ENCODE peak calls at places on chromosomes 2 and 18, in eight cellular contexts. One of them, this sample, is unnamed.

GRCh38 chr18:27899893-27900292 is 277.0 kb downstream of the CDH2 start:
- DNase-seq in epithelial cell of esophagus: no peak
- DNase-seq in body of pancreas: no peak
- DNase-seq in bronchial epithelial cell: no peak
- DNase-seq in psoas muscle: no peak
- DNase-seq in hepatocyte: no peak
- DNase-seq in right lobe of liver: no peak
- DNase-seq in fibroblast of pulmonary artery: no peak
- DNase-seq in this sample: no peak

GRCh38 chr2:200637886-200638285 is 52.1 kb downstream of the AOX1 start:
- DNase-seq in epithelial cell of esophagus: no peak
- DNase-seq in body of pancreas: no peak
- DNase-seq in bronchial epithelial cell: no peak
- DNase-seq in psoas muscle: no peak
- DNase-seq in hepatocyte: no peak
- DNase-seq in right lobe of liver: no peak
- DNase-seq in fibroblast of pulmonary artery: no peak
- DNase-seq in this sample: no peak

GRCh38 chr2:128640847-128641360 is 322.2 kb upstream of the HS6ST1 start:
- DNase-seq in epithelial cell of esophagus: no peak
- DNase-seq in body of pancreas: no peak
- DNase-seq in bronchial epithelial cell: no peak
- DNase-seq in psoas muscle: no peak
- DNase-seq in hepatocyte: no peak
- DNase-seq in right lobe of liver: peak
- DNase-seq in fibroblast of pulmonary artery: no peak
- DNase-seq in this sample: no peak

GRCh38 chr18:61543518-61543917 is 210.3 kb downstream of the CDH20 start:
- DNase-seq in epithelial cell of esophagus: no peak
- DNase-seq in body of pancreas: no peak
- DNase-seq in bronchial epithelial cell: no peak
- DNase-seq in psoas muscle: no peak
- DNase-seq in hepatocyte: no peak
- DNase-seq in right lobe of liver: no peak
- DNase-seq in fibroblast of pulmonary artery: no peak
- DNase-seq in this sample: no peak

GRCh38 chr2:14941151-14941631 is 308.7 kb downstream of the LRATD1 start:
- DNase-seq in epithelial cell of esophagus: no peak
- DNase-seq in body of pancreas: no peak
- DNase-seq in bronchial epithelial cell: no peak
- DNase-seq in psoas muscle: no peak
- DNase-seq in hepatocyte: peak
- DNase-seq in right lobe of liver: no peak
- DNase-seq in fibroblast of pulmonary artery: no peak
- DNase-seq in this sample: no peak

GRCh38 chr2:206271066-206271465 is 3.4 kb upstream of the ZDBF2 start:
- DNase-seq in epithelial cell of esophagus: no peak
- DNase-seq in body of pancreas: no peak
- DNase-seq in bronchial epithelial cell: no peak
- DNase-seq in psoas muscle: no peak
- DNase-seq in hepatocyte: no peak
- DNase-seq in right lobe of liver: no peak
- DNase-seq in fibroblast of pulmonary artery: no peak
- DNase-seq in this sample: no peak

GRCh38 chr2:203097735-203098134 is 83.1 kb downstream of the NBEAL1 start:
- DNase-seq in epithelial cell of esophagus: peak
- DNase-seq in body of pancreas: no peak
- DNase-seq in bronchial epithelial cell: peak
- DNase-seq in psoas muscle: no peak
- DNase-seq in hepatocyte: peak
- DNase-seq in right lobe of liver: no peak
- DNase-seq in fibroblast of pulmonary artery: peak
- DNase-seq in this sample: no peak

GRCh38 chr2:5713101-5713500 is 20.9 kb downstream of the SOX11 start:
- DNase-seq in epithelial cell of esophagus: peak
- DNase-seq in body of pancreas: no peak
- DNase-seq in bronchial epithelial cell: peak
- DNase-seq in psoas muscle: no peak
- DNase-seq in hepatocyte: no peak
- DNase-seq in right lobe of liver: no peak
- DNase-seq in fibroblast of pulmonary artery: no peak
- DNase-seq in this sample: no peak

GRCh38 chr2:119112770-119113488 is 45.6 kb downstream of the C1QL2 start:
- DNase-seq in epithelial cell of esophagus: no peak
- DNase-seq in body of pancreas: no peak
- DNase-seq in bronchial epithelial cell: no peak
- DNase-seq in psoas muscle: no peak
- DNase-seq in hepatocyte: no peak
- DNase-seq in right lobe of liver: no peak
- DNase-seq in fibroblast of pulmonary artery: no peak
- DNase-seq in this sample: no peak

GRCh38 chr18:26405190-26405781 is 143.1 kb downstream of the KCTD1 start:
- DNase-seq in epithelial cell of esophagus: peak
- DNase-seq in body of pancreas: peak
- DNase-seq in bronchial epithelial cell: peak
- DNase-seq in psoas muscle: no peak
- DNase-seq in hepatocyte: peak
- DNase-seq in right lobe of liver: no peak
- DNase-seq in fibroblast of pulmonary artery: peak
- DNase-seq in this sample: peak

GRCh38 chr2:223100061-223100511 is 48.1 kb downstream of the KCNE4 start:
- DNase-seq in epithelial cell of esophagus: no peak
- DNase-seq in body of pancreas: peak
- DNase-seq in bronchial epithelial cell: no peak
- DNase-seq in psoas muscle: peak
- DNase-seq in hepatocyte: peak
- DNase-seq in right lobe of liver: peak
- DNase-seq in fibroblast of pulmonary artery: peak
- DNase-seq in this sample: no peak

GRCh38 chr2:109128466-109129355 is at the start of gene SH3RF3:
- DNase-seq in epithelial cell of esophagus: peak
- DNase-seq in body of pancreas: peak
- DNase-seq in bronchial epithelial cell: peak
- DNase-seq in psoas muscle: peak
- DNase-seq in hepatocyte: peak
- DNase-seq in right lobe of liver: peak
- DNase-seq in fibroblast of pulmonary artery: peak
- DNase-seq in this sample: peak

GRCh38 chr2:25920326-25920725 is 42.0 kb upstream of the ASXL2 start:
- DNase-seq in epithelial cell of esophagus: peak
- DNase-seq in body of pancreas: no peak
- DNase-seq in bronchial epithelial cell: no peak
- DNase-seq in psoas muscle: no peak
- DNase-seq in hepatocyte: no peak
- DNase-seq in right lobe of liver: no peak
- DNase-seq in fibroblast of pulmonary artery: peak
- DNase-seq in this sample: no peak

GRCh38 chr2:172293952-172294351 is 133.4 kb upstream of the ITGA6 start:
- DNase-seq in epithelial cell of esophagus: peak
- DNase-seq in body of pancreas: peak
- DNase-seq in bronchial epithelial cell: peak
- DNase-seq in psoas muscle: peak
- DNase-seq in hepatocyte: peak
- DNase-seq in right lobe of liver: peak
- DNase-seq in fibroblast of pulmonary artery: peak
- DNase-seq in this sample: peak

GRCh38 chr2:172434821-172435607 is 7.6 kb downstream of the ITGA6 start:
- DNase-seq in epithelial cell of esophagus: no peak
- DNase-seq in body of pancreas: no peak
- DNase-seq in bronchial epithelial cell: no peak
- DNase-seq in psoas muscle: no peak
- DNase-seq in hepatocyte: no peak
- DNase-seq in right lobe of liver: no peak
- DNase-seq in fibroblast of pulmonary artery: no peak
- DNase-seq in this sample: no peak

DNA sequence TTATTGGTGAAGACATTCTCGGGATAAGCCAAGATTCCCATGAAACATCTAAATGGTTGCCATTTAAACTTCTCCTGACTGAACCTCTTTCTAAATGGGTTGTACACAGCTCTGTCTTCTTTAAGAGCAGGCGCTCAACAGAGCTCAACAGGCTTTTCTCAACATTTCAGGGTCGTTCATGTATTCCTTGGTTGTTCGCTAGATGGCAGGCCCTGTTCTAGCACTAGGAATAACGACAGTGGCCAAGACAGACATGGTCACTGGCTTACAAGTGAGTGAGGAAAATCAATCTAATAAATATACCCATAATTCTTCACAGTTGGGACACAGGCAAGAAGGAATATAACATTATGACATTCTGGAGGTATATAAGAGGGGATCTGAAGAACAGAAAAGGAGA is 154.5 kb downstream of the SMAD2 start:
- DNase-seq in epithelial cell of esophagus: no peak
- DNase-seq in body of pancreas: no peak
- DNase-seq in bronchial epithelial cell: peak
- DNase-seq in psoas muscle: no peak
- DNase-seq in hepatocyte: no peak
- DNase-seq in right lobe of liver: no peak
- DNase-seq in fibroblast of pulmonary artery: peak
- DNase-seq in this sample: no peak
- TF ChIP-seq CTCF in epithelial cell of esophagus: no peak
- TF ChIP-seq CTCF in body of pancreas: no peak
- TF ChIP-seq CTCF in bronchial epithelial cell: no peak
- TF ChIP-seq CTCF in psoas muscle: peak
- TF ChIP-seq CTCF in hepatocyte: peak
- TF ChIP-seq CTCF in right lobe of liver: peak
- TF ChIP-seq CTCF in fibroblast of pulmonary artery: peak
- TF ChIP-seq CTCF in this sample: no peak

GRCh38 chr2:199485732-199486335 is 28.1 kb upstream of the SATB2 start:
- DNase-seq in epithelial cell of esophagus: peak
- DNase-seq in body of pancreas: peak
- DNase-seq in bronchial epithelial cell: peak
- DNase-seq in psoas muscle: peak
- DNase-seq in hepatocyte: peak
- DNase-seq in right lobe of liver: peak
- DNase-seq in fibroblast of pulmonary artery: peak
- DNase-seq in this sample: peak
- TF ChIP-seq CTCF in epithelial cell of esophagus: peak
- TF ChIP-seq CTCF in body of pancreas: peak
- TF ChIP-seq CTCF in bronchial epithelial cell: peak
- TF ChIP-seq CTCF in psoas muscle: peak
- TF ChIP-seq CTCF in hepatocyte: peak
- TF ChIP-seq CTCF in right lobe of liver: peak
- TF ChIP-seq CTCF in fibroblast of pulmonary artery: peak
- TF ChIP-seq CTCF in this sample: peak

DNA sequence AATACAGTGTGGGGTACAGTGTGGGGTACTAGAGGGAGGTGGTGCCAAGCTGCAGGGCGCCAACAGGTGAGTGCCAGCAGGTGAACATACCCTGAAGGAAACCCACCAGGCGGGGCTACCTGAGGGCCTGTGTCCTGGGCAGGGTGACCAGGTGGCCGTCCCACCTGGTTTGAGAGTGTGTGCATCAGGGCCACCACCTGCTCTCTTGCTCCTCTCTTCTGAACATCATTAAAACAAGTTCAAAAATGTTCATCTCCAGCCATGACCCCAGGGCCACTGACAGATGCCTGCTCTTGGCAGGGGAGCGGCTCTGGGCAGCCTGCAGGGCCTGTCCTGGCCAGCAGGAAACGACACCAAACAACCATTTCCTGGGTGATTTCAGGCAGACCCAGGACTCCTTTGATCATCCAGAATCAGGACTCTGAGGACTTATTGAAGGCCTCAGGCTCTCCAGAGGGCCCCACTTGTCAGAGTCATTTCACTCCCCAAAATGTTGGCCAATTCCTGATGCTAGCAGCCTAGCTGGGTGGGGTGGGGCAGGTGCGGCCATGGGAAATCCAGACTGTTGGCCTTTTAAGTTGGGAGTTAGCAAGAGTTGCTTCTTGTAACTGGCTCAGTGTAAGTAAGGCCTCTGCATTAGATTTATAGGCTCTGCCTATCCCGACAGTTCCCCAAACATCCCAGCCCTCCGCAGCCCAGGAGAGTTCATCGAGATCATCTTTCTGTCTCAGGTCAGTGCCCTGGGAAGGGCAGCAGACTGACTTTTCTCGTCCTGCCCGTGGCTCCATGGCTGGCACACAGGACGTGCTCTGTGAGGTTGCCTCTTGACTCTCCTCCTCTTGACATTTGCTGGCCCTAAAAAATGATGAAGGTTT is 111.5 kb upstream of the ZNF236 start:
- DNase-seq in epithelial cell of esophagus: no peak
- DNase-seq in body of pancreas: no peak
- DNase-seq in bronchial epithelial cell: no peak
- DNase-seq in psoas muscle: no peak
- DNase-seq in hepatocyte: no peak
- DNase-seq in right lobe of liver: no peak
- DNase-seq in fibroblast of pulmonary artery: no peak
- DNase-seq in this sample: no peak
- TF ChIP-seq CTCF in epithelial cell of esophagus: no peak
- TF ChIP-seq CTCF in body of pancreas: no peak
- TF ChIP-seq CTCF in bronchial epithelial cell: no peak
- TF ChIP-seq CTCF in psoas muscle: no peak
- TF ChIP-seq CTCF in hepatocyte: no peak
- TF ChIP-seq CTCF in right lobe of liver: no peak
- TF ChIP-seq CTCF in fibroblast of pulmonary artery: no peak
- TF ChIP-seq CTCF in this sample: no peak

GRCh38 chr18:54675076-54675475 is 84.0 kb downstream of the DYNAP start:
- DNase-seq in epithelial cell of esophagus: no peak
- DNase-seq in body of pancreas: no peak
- DNase-seq in bronchial epithelial cell: no peak
- DNase-seq in psoas muscle: no peak
- DNase-seq in hepatocyte: no peak
- DNase-seq in right lobe of liver: no peak
- DNase-seq in fibroblast of pulmonary artery: no peak
- DNase-seq in this sample: no peak

GRCh38 chr18:54672846-54673475 is 81.9 kb downstream of the DYNAP start:
- DNase-seq in epithelial cell of esophagus: peak
- DNase-seq in body of pancreas: no peak
- DNase-seq in bronchial epithelial cell: peak
- DNase-seq in psoas muscle: no peak
- DNase-seq in hepatocyte: peak
- DNase-seq in right lobe of liver: no peak
- DNase-seq in fibroblast of pulmonary artery: no peak
- DNase-seq in this sample: peak

GRCh38 chr18:54672109-54672508 is 81.1 kb downstream of the DYNAP start:
- DNase-seq in epithelial cell of esophagus: no peak
- DNase-seq in body of pancreas: no peak
- DNase-seq in bronchial epithelial cell: no peak
- DNase-seq in psoas muscle: no peak
- DNase-seq in hepatocyte: no peak
- DNase-seq in right lobe of liver: no peak
- DNase-seq in fibroblast of pulmonary artery: no peak
- DNase-seq in this sample: no peak

DNA sequence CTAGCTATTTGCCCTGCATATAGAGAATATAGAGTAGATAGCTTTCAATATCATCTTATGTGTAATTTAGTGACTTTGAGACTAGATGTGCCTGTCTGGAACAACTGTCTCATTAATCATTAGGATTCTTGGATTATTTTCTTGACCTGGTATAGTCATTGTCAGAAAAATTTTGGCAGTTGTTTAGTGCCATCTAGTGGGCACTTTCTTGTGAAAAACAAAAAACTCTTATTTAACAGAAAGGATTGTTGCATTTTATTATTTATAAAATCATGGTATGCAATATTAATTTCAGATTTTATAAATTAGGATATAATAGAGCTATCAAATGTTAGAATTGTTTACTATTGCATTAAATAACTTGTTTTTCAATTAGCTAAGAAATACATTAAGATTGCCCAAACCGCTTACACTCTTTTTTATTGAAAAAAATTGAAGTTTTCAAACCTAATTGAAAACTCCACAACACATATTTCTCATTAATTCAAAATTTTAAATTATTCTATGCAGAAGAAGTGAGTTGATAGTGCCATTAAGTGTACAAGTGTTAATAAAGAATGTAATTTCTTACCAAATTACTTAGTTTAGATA is 80.3 kb downstream of the DYNAP start:
- DNase-seq in epithelial cell of esophagus: peak
- DNase-seq in body of pancreas: no peak
- DNase-seq in bronchial epithelial cell: peak
- DNase-seq in psoas muscle: no peak
- DNase-seq in hepatocyte: peak
- DNase-seq in right lobe of liver: no peak
- DNase-seq in fibroblast of pulmonary artery: peak
- DNase-seq in this sample: peak
- TF ChIP-seq CTCF in epithelial cell of esophagus: peak
- TF ChIP-seq CTCF in body of pancreas: peak
- TF ChIP-seq CTCF in bronchial epithelial cell: peak
- TF ChIP-seq CTCF in psoas muscle: peak
- TF ChIP-seq CTCF in hepatocyte: peak
- TF ChIP-seq CTCF in right lobe of liver: peak
- TF ChIP-seq CTCF in fibroblast of pulmonary artery: peak
- TF ChIP-seq CTCF in this sample: peak